ENCODE peak calls at places on chromosomes 5 and 9, in nine cellular contexts. J is G401; C is skeletal muscle cell; X is endodermal cell; T is NB4; W is frontal cortex; F is HT1080; D is stimulated activated CD4-positive, alpha-beta T cell treated with anti-CD3 and anti-CD28 coated beads, Interleukin-12 subunit alpha, Interleukin-12 subunit beta, amount 100 ng/mL, for 4 hours; N is CD8-positive, alpha-beta T cell. P is an unnamed sample.

GRCh38 chr9:73847536-73847935 is 649.6 kb upstream of the RORB start:
- DNase-seq in J (no peak), C (no peak), X (peak; percentile 59), T (no peak), W (no peak), F (peak; percentile 16), D (no peak), N (no peak), P (no peak)

GRCh38 chr5:125175348-125176004 is 429.0 kb upstream of the ZNF608 start:
- DNase-seq in J (peak; percentile 10), C (no peak), X (no peak), T (no peak), W (no peak), F (no peak), D (no peak), N (no peak), P (no peak)

GRCh38 chr5:143837306-143837848 is 25.4 kb downstream of the HMHB1 start:
- DNase-seq in J (no peak), C (peak; percentile 52), X (no peak), T (no peak), W (no peak), F (peak; percentile 24), D (no peak), N (no peak), P (no peak)

GRCh38 chr5:150164211-150164610 is 2.4 kb upstream of the CDX1 start:
- DNase-seq in J (no peak), C (no peak), X (no peak), T (no peak), W (no peak), F (no peak), D (no peak), N (no peak), P (no peak)

GRCh38 chr9:93132946-93133640 is 958 bp downstream of the NINJ1 start:
- DNase-seq in J (peak; percentile 36), C (no peak), X (peak; percentile 69), T (no peak), W (no peak), F (no peak), D (no peak), N (no peak), P (no peak)

GRCh38 chr9:16102154-16102553 is 549.3 kb downstream of the CCDC171 start:
- DNase-seq in J (no peak), C (no peak), X (no peak), T (no peak), W (no peak), F (no peak), D (no peak), N (no peak), P (no peak)

GRCh38 chr9:136143215-136144001 is 24.7 kb upstream of the TMEM250 start:
- DNase-seq in J (no peak), C (no peak), X (peak; percentile 90), T (peak; percentile 60), W (no peak), F (no peak), D (no peak), N (no peak), P (no peak)

GRCh38 chr5:89128097-89128496 is 245.1 kb upstream of the MEF2C start:
- DNase-seq in J (no peak), C (peak; percentile 14), X (no peak), T (no peak), W (no peak), F (peak; percentile 81), D (no peak), N (no peak), P (no peak)

GRCh38 chr5:30414078-30414477 is 779.4 kb upstream of the CDH6 start:
- DNase-seq in J (no peak), C (no peak), X (no peak), T (no peak), W (no peak), F (no peak), D (no peak), N (no peak), P (no peak)

GRCh38 chr9:98300611-98301010 is 45.2 kb upstream of the TBC1D2 start:
- DNase-seq in J (no peak), C (no peak), X (no peak), T (no peak), W (no peak), F (no peak), D (no peak), N (no peak), P (no peak)

GRCh38 chr9:23824241-23825142 is 1.5 kb downstream of the ELAVL2 start:
- DNase-seq in J (peak; percentile 75), C (no peak), X (peak; percentile 85), T (no peak), W (no peak), F (no peak), D (no peak), N (no peak), P (no peak)

GRCh38 chr9:127583605-127584053 is 28.4 kb upstream of the STXBP1 start:
- DNase-seq in J (no peak), C (no peak), X (no peak), T (no peak), W (no peak), F (peak; percentile 92), D (no peak), N (no peak), P (no peak)

GRCh38 chr5:102561894-102562760 is 63.3 kb upstream of the SLCO6A1 start:
- DNase-seq in J (no peak), C (no peak), X (peak; percentile 92), T (peak; percentile 41), W (no peak), F (peak; percentile 42), D (no peak), N (no peak), P (peak; percentile 10)

GRCh38 chr5:39176740-39177628 is 42.4 kb downstream of the FYB1 start:
- DNase-seq in J (no peak), C (no peak), X (no peak), T (peak; percentile 70), W (no peak), F (no peak), D (no peak), N (peak; percentile 61), P (peak; percentile 66)

GRCh38 chr9:137973829-137974416 is 96.3 kb downstream of the CACNA1B start:
- DNase-seq in J (no peak), C (no peak), X (peak; percentile 26), T (no peak), W (no peak), F (no peak), D (no peak), N (no peak), P (no peak)

GRCh38 chr5:83653669-83654068 is 67.0 kb downstream of the HAPLN1 start:
- DNase-seq in J (no peak), C (no peak), X (no peak), T (no peak), W (no peak), F (no peak), D (no peak), N (no peak), P (no peak)

GRCh38 chr5:36654598-36654997 is 48.2 kb downstream of the SLC1A3 start:
- DNase-seq in J (no peak), C (no peak), X (peak; percentile 48), T (no peak), W (no peak), F (no peak), D (no peak), N (no peak), P (no peak)

GRCh38 chr5:36875051-36875788 is 1.3 kb upstream of the NIPBL start:
- DNase-seq in J (peak; percentile 69), C (no peak), X (peak; percentile 76), T (peak; percentile 84), W (peak; percentile 28), F (peak; percentile 51), D (peak; percentile 39), N (peak; percentile 50), P (no peak)

GRCh38 chr9:129175825-129176633 is 2.0 kb downstream of the IER5L start:
- DNase-seq in J (peak; percentile 68), C (peak; percentile 68), X (peak; percentile 94), T (peak; percentile 84), W (peak; percentile 68), F (peak; percentile 94), D (peak; percentile 23), N (peak; percentile 51), P (peak; percentile 72)

GRCh38 chr9:94759937-94760336 is 33.4 kb downstream of the AOPEP start:
- DNase-seq in J (no peak), C (no peak), X (no peak), T (no peak), W (no peak), F (no peak), D (no peak), N (no peak), P (no peak)

GRCh38 chr9:124695280-124695890 is 75.7 kb downstream of the NR6A1 start:
- DNase-seq in J (no peak), C (no peak), X (no peak), T (no peak), W (no peak), F (peak; percentile 73), D (no peak), N (no peak), P (no peak)

GRCh38 chr5:65018763-65019162 is 250.0 kb downstream of the CWC27 start:
- DNase-seq in J (no peak), C (no peak), X (no peak), T (no peak), W (no peak), F (no peak), D (no peak), N (no peak), P (no peak)

GRCh38 chr9:109963079-109963478 is 183.1 kb downstream of the PALM2AKAP2 start:
- DNase-seq in J (no peak), C (no peak), X (no peak), T (no peak), W (no peak), F (no peak), D (no peak), N (no peak), P (no peak)

GRCh38 chr5:53422539-53422938 is 57.9 kb upstream of the FST start:
- DNase-seq in J (no peak), C (peak; percentile 80), X (no peak), T (no peak), W (no peak), F (peak; percentile 78), D (no peak), N (no peak), P (no peak)

GRCh38 chr5:107056278-107056677 is 614.5 kb downstream of the EFNA5 start:
- DNase-seq in J (peak; percentile 16), C (no peak), X (no peak), T (no peak), W (no peak), F (no peak), D (no peak), N (no peak), P (no peak)

GRCh38 chr5:142500506-142500905 is 175.7 kb upstream of the SPRY4 start:
- DNase-seq in J (no peak), C (no peak), X (no peak), T (no peak), W (no peak), F (no peak), D (no peak), N (no peak), P (no peak)

GRCh38 chr5:88885043-88885442 is 2.1 kb upstream of the MEF2C start:
- DNase-seq in J (no peak), C (no peak), X (no peak), T (no peak), W (no peak), F (no peak), D (no peak), N (no peak), P (no peak)

P was measured in activated T-helper 2 cell treated with anti-CD3 and anti-CD28 coated beads, Interferon-gamma antibody, Interleukin-2, Interleukin-4, amounts not matched to agents 10 μg/mL and 5 μg/mL and 100 μg/mL, durations not matched to agents 14 hours and 24 hours and 36 hours.